ENCODE peak calls at places on chromosomes 6 and 20, in six cellular contexts. I, D, B, L, R and V are unnamed samples.

GRCh38 chr6:116444092-116444491 is 17.1 kb upstream of the CALHM6 start:
- DNase-seq in I (peak; percentile 51), L (no peak), R (no peak), D (no peak), B (peak; percentile 40), V (peak; percentile 47)

GRCh38 chr20:11182715-11183114 is 508.9 kb upstream of the JAG1 start:
- DNase-seq in L (peak; percentile 73), D (no peak), B (no peak), I (no peak), R (no peak), V (no peak)

GRCh38 chr20:62893700-62894099 is 32.1 kb upstream of the TCFL5 start:
- DNase-seq in D (no peak), L (no peak), R (no peak), B (no peak), I (no peak), V (no peak)

GRCh38 chr20:45779011-45779915 is 12.4 kb downstream of the WFDC3 start:
- DNase-seq in R (no peak), B (no peak), D (no peak), I (peak; percentile 100), L (peak; percentile 94), V (peak; percentile 98)

GRCh38 chr6:7172605-7173185 is 64.9 kb downstream of the RREB1 start:
- DNase-seq in B (no peak), R (no peak), L (no peak), D (no peak), I (peak; percentile 63), V (no peak)

GRCh38 chr20:13492001-13492480 is 146.7 kb downstream of the TASP1 start:
- DNase-seq in B (peak; percentile 88), L (no peak), D (peak; percentile 68), I (peak; percentile 72), R (no peak), V (peak; percentile 40)

GRCh38 chr6:4397307-4397706 is 261.9 kb upstream of the ECI2 start:
- DNase-seq in L (no peak), D (no peak), R (no peak), B (no peak), I (no peak), V (no peak)

GRCh38 chr20:5000263-5001173 is 792 bp downstream of the SLC23A2 start:
- DNase-seq in D (no peak), R (peak; percentile 55), I (peak; percentile 18), L (peak; percentile 47), B (peak; percentile 27), V (peak; percentile 30)

GRCh38 chr6:169724554-169725269 is 412 bp upstream of the PHF10 start:
- DNase-seq in R (peak; percentile 84), B (peak; percentile 76), D (peak; percentile 73), L (peak; percentile 7), I (peak; percentile 24), V (peak; percentile 32)

GRCh38 chr20:24699321-24700165 is 230.1 kb downstream of the SYNDIG1 start:
- DNase-seq in I (no peak), B (no peak), R (peak; percentile 11), D (no peak), L (no peak), V (no peak)

GRCh38 chr20:53748821-53749402 is 155.3 kb upstream of the ZNF217 start:
- DNase-seq in L (no peak), R (no peak), I (peak; percentile 68), B (no peak), D (no peak), V (peak; percentile 79)

GRCh38 chr20:7742479-7742878 is 197.8 kb downstream of the HAO1 start:
- DNase-seq in L (no peak), D (no peak), R (no peak), I (peak; percentile 64), B (no peak), V (peak; percentile 74)

GRCh38 chr6:126625019-126625418 is 285.1 kb downstream of the CENPW start:
- DNase-seq in D (peak; percentile 21), R (peak; percentile 58), L (no peak), I (peak; percentile 31), B (peak; percentile 70), V (peak; percentile 47)

GRCh38 chr6:170532867-170533488 is 20.1 kb downstream of the PSMB1 start:
- DNase-seq in L (no peak), D (no peak), R (no peak), B (no peak), I (peak; percentile 50), V (no peak)

GRCh38 chr6:100504786-100505737 is 40.3 kb upstream of the SIM1 start:
- DNase-seq in D (no peak), L (peak; percentile 31), R (no peak), B (peak; percentile 33), I (peak; percentile 89), V (peak; percentile 85)

GRCh38 chr6:41426438-41426851 is 91.0 kb downstream of the NCR2 start:
- DNase-seq in R (peak; percentile 72), D (no peak), B (peak; percentile 72), L (no peak), I (no peak), V (peak; percentile 42)

GRCh38 chr6:41425511-41425910 is 90.1 kb downstream of the NCR2 start:
- DNase-seq in B (no peak), L (no peak), D (no peak), I (no peak), R (no peak), V (no peak)

GRCh38 chr6:41427642-41428401 is 92.4 kb downstream of the NCR2 start:
- DNase-seq in L (no peak), R (peak; percentile 82), B (peak; percentile 41), I (no peak), D (no peak), V (no peak)

GRCh38 chr6:41428402-41428994 is 93.1 kb downstream of the NCR2 start:
- DNase-seq in B (no peak), R (no peak), I (no peak), L (no peak), D (no peak), V (no peak)

GRCh38 chr6:41426888-41427641 is 91.7 kb downstream of the NCR2 start:
- DNase-seq in D (no peak), R (peak; percentile 68), L (no peak), I (no peak), B (no peak), V (no peak)
- H3K4me3 ChIP-seq in D (peak overlapping the region; percentile 71), R (peak overlapping the region; percentile 41), L (no peak overlapping the region), I (no peak overlapping the region), B (no peak overlapping the region), V (peak overlapping the region; percentile 47)

DNA sequence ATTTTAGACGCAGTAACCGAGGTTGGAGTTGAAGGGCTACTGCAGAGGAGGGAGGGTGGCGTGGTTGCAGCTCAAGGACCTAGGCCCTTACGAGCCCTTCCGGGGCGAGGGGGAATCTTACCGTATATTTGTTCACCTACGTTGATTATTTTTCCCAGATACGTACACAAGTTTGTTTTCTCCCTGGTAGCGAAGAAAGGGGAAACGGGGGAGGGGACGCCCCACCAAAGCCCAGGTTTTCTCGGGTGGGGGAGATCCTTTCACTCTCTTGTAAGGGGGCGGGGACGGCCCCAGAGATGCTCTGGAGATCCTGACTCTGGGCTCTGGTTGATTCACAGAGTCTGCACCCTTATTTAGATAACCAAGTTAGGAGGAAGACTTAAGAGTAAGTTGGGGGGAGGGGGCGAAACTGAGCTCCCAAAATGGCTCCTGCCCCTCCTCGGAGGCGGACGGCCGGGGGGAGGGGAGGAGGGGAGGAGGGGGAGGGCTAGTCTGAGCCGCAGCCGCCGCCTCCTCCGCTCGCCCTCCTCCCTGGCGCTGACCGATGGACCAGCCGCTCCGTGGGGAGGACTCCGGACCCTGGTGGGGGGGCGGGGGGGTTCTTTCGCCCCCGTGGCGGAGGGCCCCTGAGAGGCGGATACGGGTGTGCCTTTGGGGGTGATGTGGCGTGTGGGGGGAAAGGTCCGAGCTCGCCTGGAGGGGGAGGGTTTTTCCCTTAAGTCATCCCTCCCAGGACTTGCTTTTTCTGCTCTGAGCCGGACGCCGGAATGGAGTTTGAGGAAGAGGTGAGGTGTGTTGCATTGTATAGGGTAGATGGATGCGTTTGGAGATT is 2.2 kb downstream of the BRD2 start:
- DNase-seq in D (peak; percentile 70), I (peak; percentile 90), B (peak; percentile 96), R (peak; percentile 87), L (peak; percentile 73), V (peak; percentile 93)
- H2BK120ac ChIP-seq in D (peak overlapping the region; percentile 76), I (peak overlapping the region; percentile 92), B (peak overlapping the region; percentile 78), R (peak overlapping the region; percentile 95), L (peak overlapping the region; percentile 100), V (peak overlapping the region; percentile 100)

GRCh38 chr6:31498748-31499147 is 803 bp downstream of the MICB start:
- DNase-seq in L (no peak), D (no peak), B (peak; percentile 33), R (peak; percentile 72), I (no peak), V (peak; percentile 12)
- H3K4me3 ChIP-seq in L (no peak overlapping the region), D (no peak overlapping the region), B (no peak overlapping the region), R (peak overlapping the region; percentile 57), I (peak overlapping the region; percentile 7), V (no peak overlapping the region)

GRCh38 chr20:49685161-49685601 is 28.5 kb downstream of the B4GALT5 start:
- DNase-seq in B (no peak), D (no peak), L (no peak), R (no peak), I (no peak), V (no peak)
- H2BK120ac ChIP-seq in B (no peak overlapping the region), D (no peak overlapping the region), L (no peak overlapping the region), R (no peak overlapping the region), I (no peak overlapping the region), V (peak overlapping the region; percentile 55)

GRCh38 chr6:44219815-44220784 is 3.3 kb upstream of the SLC29A1 start:
- DNase-seq in L (no peak), B (no peak), I (no peak), R (no peak), D (no peak), V (no peak)
- H3K4me3 ChIP-seq in L (no peak overlapping the region), B (no peak overlapping the region), I (no peak overlapping the region), R (peak overlapping the region; percentile 42), D (peak overlapping the region; percentile 8), V (peak overlapping the region; percentile 62)